ENCODE peak calls at places on chromosomes 13 and 19, in nine cellular contexts. X is thoracic aorta; O is ascending aorta; F is fibroblast of lung; Z is GM23338; P is activated CD8-positive, alpha-beta T cell treated with anti-CD3 and anti-CD28 coated beads for 36 hours; L is hepatocyte; E is AG10803; I is AG04450. S is an unnamed sample.

GRCh38 chr13:110465696-110466095 is 95.8 kb downstream of the RAB20 start:
- DNase-seq in X (no peak), O (no peak), F (no peak), Z (no peak), P (no peak), L (no peak), E (no peak), I (no peak), S (no peak)

GRCh38 chr19:55855160-55855559 is 18.8 kb downstream of the NLRP4 start:
- DNase-seq in X (no peak), O (no peak), F (no peak), Z (no peak), P (no peak), L (no peak), E (no peak), I (no peak), S (no peak)

GRCh38 chr13:27595055-27595811 is 25.1 kb downstream of the LNX2 start:
- DNase-seq in X (no peak), O (no peak), F (no peak), Z (no peak), P (no peak), L (no peak), E (peak), I (no peak), S (no peak)

GRCh38 chr19:13937479-13938360 is 497 bp downstream of the PODNL1 start:
- DNase-seq in X (no peak), O (no peak), F (no peak), Z (peak), P (no peak), L (no peak), E (no peak), I (no peak), S (no peak)

GRCh38 chr19:2462635-2463421 is 6.1 kb upstream of the LMNB2 start:
- DNase-seq in X (peak), O (no peak), F (peak), Z (peak), P (no peak), L (peak), E (peak), I (peak), S (no peak)

GRCh38 chr19:35908977-35909683 is 1.0 kb upstream of the TYROBP start:
- DNase-seq in X (no peak), O (peak), F (no peak), Z (no peak), P (no peak), L (no peak), E (no peak), I (no peak), S (peak)

GRCh38 chr13:101579291-101579802 is 126.9 kb downstream of the ITGBL1 start:
- DNase-seq in X (no peak), O (no peak), F (peak), Z (no peak), P (no peak), L (peak), E (peak), I (no peak), S (no peak)

GRCh38 chr13:27496851-27497250 is 46.5 kb upstream of the MTIF3 start:
- DNase-seq in X (no peak), O (no peak), F (no peak), Z (no peak), P (no peak), L (no peak), E (no peak), I (no peak), S (no peak)

GRCh38 chr19:52535831-52536800 is 8.6 kb downstream of the ZNF808 start:
- DNase-seq in X (peak), O (peak), F (peak), Z (peak), P (peak), L (peak), E (peak), I (peak), S (peak)

GRCh38 chr19:12825259-12826131 is 8.9 kb downstream of the RTBDN start:
- DNase-seq in X (no peak), O (no peak), F (no peak), Z (peak), P (peak), L (peak), E (peak), I (no peak), S (no peak)

GRCh38 chr13:28568286-28568685 is 73.4 kb upstream of the FLT1 start:
- DNase-seq in X (no peak), O (no peak), F (peak), Z (no peak), P (no peak), L (peak), E (peak), I (peak), S (no peak)

GRCh38 chr19:19552811-19553210 is 14.7 kb downstream of the CILP2 start:
- DNase-seq in X (no peak), O (no peak), F (peak), Z (peak), P (peak), L (peak), E (peak), I (no peak), S (no peak)

GRCh38 chr13:98386632-98387031 is 190.3 kb downstream of the STK24 start:
- DNase-seq in X (no peak), O (no peak), F (no peak), Z (no peak), P (no peak), L (peak), E (no peak), I (no peak), S (no peak)

GRCh38 chr19:41376241-41376997 is at the start of gene TMEM91:
- DNase-seq in X (no peak), O (no peak), F (peak), Z (peak), P (no peak), L (peak), E (no peak), I (no peak), S (no peak)

GRCh38 chr13:86960876-86961275 is 710.3 kb upstream of the SLITRK5 start:
- DNase-seq in X (no peak), O (no peak), F (peak), Z (no peak), P (no peak), L (no peak), E (peak), I (no peak), S (no peak)

GRCh38 chr19:29521291-29522075 is 4.3 kb upstream of the VSTM2B start:
- DNase-seq in X (no peak), O (no peak), F (no peak), Z (no peak), P (no peak), L (no peak), E (no peak), I (no peak), S (no peak)

GRCh38 chr13:76004411-76004810 is 368.3 kb downstream of the LMO7 start:
- DNase-seq in X (no peak), O (no peak), F (peak), Z (no peak), P (no peak), L (no peak), E (no peak), I (no peak), S (no peak)

GRCh38 chr13:33743438-33744368 is 74.2 kb upstream of the RFC3 start:
- DNase-seq in X (no peak), O (no peak), F (no peak), Z (no peak), P (peak), L (no peak), E (no peak), I (no peak), S (no peak)

GRCh38 chr19:2848625-2849024 is 7.3 kb downstream of the ZNF555 start:
- DNase-seq in X (no peak), O (no peak), F (no peak), Z (no peak), P (no peak), L (no peak), E (peak), I (peak), S (no peak)

GRCh38 chr19:16943942-16944625 is 55.3 kb downstream of the F2RL3 start:
- DNase-seq in X (no peak), O (no peak), F (no peak), Z (no peak), P (no peak), L (no peak), E (no peak), I (no peak), S (no peak)

GRCh38 chr19:47821460-47822020 is at the start of gene CRX:
- DNase-seq in X (no peak), O (no peak), F (no peak), Z (no peak), P (no peak), L (no peak), E (no peak), I (no peak), S (no peak)

GRCh38 chr19:4935449-4935848 is 26.1 kb downstream of the UHRF1 start:
- DNase-seq in X (no peak), O (no peak), F (no peak), Z (no peak), P (no peak), L (no peak), E (no peak), I (no peak), S (no peak)

GRCh38 chr19:51607077-51607476 is 23.1 kb downstream of the SIGLEC5 start:
- DNase-seq in X (no peak), O (no peak), F (no peak), Z (no peak), P (peak), L (no peak), E (no peak), I (no peak), S (peak)

GRCh38 chr19:16327911-16328823 is 3.5 kb downstream of the KLF2 start:
- DNase-seq in X (peak), O (peak), F (peak), Z (no peak), P (peak), L (peak), E (peak), I (peak), S (peak)

GRCh38 chr19:29376855-29377354 is 148.9 kb upstream of the VSTM2B start:
- DNase-seq in X (no peak), O (no peak), F (no peak), Z (no peak), P (no peak), L (no peak), E (no peak), I (no peak), S (no peak)

GRCh38 chr13:20570540-20570939 is 3.6 kb downstream of the IFT88 start:
- DNase-seq in X (no peak), O (no peak), F (peak), Z (no peak), P (no peak), L (no peak), E (peak), I (no peak), S (no peak)

GRCh38 chr13:51067376-51068125 is 43.5 kb downstream of the C13orf42 start:
- DNase-seq in X (no peak), O (no peak), F (peak), Z (no peak), P (no peak), L (no peak), E (no peak), I (no peak), S (no peak)

GRCh38 chr13:91459485-91459884 is 61.1 kb downstream of the GPC5 start:
- DNase-seq in X (no peak), O (no peak), F (no peak), Z (no peak), P (no peak), L (no peak), E (no peak), I (no peak), S (no peak)

GRCh38 chr19:2750739-2751437 is 11.1 kb upstream of the SLC39A3 start:
- DNase-seq in X (no peak), O (no peak), F (no peak), Z (no peak), P (no peak), L (no peak), E (no peak), I (no peak), S (no peak)

GRCh38 chr13:94163535-94163934 is 315.9 kb downstream of the DCT start:
- DNase-seq in X (no peak), O (no peak), F (no peak), Z (no peak), P (no peak), L (no peak), E (no peak), I (no peak), S (no peak)
- TF ChIP-seq CTCF in X (no peak), O (no peak), F (no peak), Z (no peak), P (no peak), L (no peak), E (no peak), I (no peak), S (no peak)

DNA sequence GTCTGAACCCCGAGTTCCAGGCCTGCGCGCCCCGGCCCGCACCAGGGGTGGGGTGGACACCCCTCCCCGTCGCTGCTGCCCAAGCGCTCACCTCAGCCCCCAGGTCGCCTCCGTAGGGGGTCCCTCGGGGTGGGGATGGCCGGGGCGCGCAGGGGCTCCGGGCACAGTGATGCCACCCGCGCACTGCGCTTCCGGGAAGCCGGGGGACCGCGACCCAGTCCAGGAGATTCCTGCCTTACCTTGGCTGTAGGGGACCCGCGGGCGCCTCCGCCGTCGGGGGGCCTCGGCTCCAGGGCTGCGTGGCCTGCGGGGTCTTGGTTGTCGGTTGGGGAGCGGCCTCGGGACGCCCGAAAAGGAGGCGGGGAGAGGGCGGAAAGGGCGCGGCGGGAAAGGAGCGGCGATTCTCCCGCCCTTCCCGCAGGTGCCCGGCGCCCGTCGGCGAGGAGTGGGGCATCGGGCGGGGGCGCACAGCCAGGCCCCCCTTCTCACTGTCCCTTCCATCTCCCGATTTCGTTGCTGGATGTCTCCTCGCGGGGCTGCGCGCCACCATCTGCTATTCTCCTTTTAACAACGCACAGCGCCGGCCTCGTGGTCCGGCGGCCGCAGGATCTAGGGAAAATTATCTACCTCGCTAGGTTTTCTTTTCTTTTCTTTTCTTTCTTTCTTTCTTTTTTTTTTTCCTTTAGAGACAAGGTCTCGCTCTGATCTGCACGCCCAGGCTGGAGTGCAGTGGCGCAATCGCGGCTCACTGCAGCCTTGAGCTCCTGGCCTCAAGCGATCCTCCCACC is at the start of gene KEAP1:
- DNase-seq in X (no peak), O (no peak), F (peak), Z (peak), P (peak), L (peak), E (peak), I (no peak), S (no peak)
- TF ChIP-seq CTCF in X (no peak), O (no peak), F (no peak), Z (no peak), P (no peak), L (no peak), E (no peak), I (no peak), S (no peak)

GRCh38 chr19:49664171-49665070 is 1.2 kb downstream of the IRF3 start:
- DNase-seq in X (peak), O (no peak), F (peak), Z (peak), P (peak), L (peak), E (peak), I (no peak), S (peak)
- TF ChIP-seq CTCF in X (peak), O (peak), F (no peak), Z (no peak), P (no peak), L (no peak), E (peak), I (no peak), S (no peak)

GRCh38 chr19:49489601-49490167 is 2.3 kb downstream of the RPL13A start:
- DNase-seq in X (no peak), O (no peak), F (no peak), Z (no peak), P (peak), L (no peak), E (no peak), I (no peak), S (no peak)
- TF ChIP-seq CTCF in X (no peak), O (no peak), F (no peak), Z (no peak), P (no peak), L (no peak), E (no peak), I (no peak), S (no peak)

S was measured in activated B cell treated with CpG ODN at 0.5 μM for 24 hours.